ENCODE peak calls at places on chromosomes 13 and 19, in five cellular contexts. One of them, this sample, is unnamed.

GRCh38 chr13:105278797-105279425 is 1256.6 kb downstream of the EFNB2 start:
- DNase-seq in cardiac fibroblast: no peak
- DNase-seq in AG04450: no peak
- DNase-seq in adrenal gland: no peak
- DNase-seq in BJ: no peak
- DNase-seq in this sample: no peak

GRCh38 chr13:80527400-80527799 is 186.5 kb upstream of the SPRY2 start:
- DNase-seq in BJ: no peak
- DNase-seq in adrenal gland: no peak
- DNase-seq in cardiac fibroblast: no peak
- DNase-seq in AG04450: no peak
- DNase-seq in this sample: no peak

GRCh38 chr19:45020071-45020470 is 18.8 kb upstream of the CLASRP start:
- DNase-seq in cardiac fibroblast: no peak
- DNase-seq in BJ: no peak
- DNase-seq in AG04450: no peak
- DNase-seq in adrenal gland: no peak
- DNase-seq in this sample: no peak

GRCh38 chr19:39544201-39544903 is 4.4 kb upstream of the EID2 start:
- DNase-seq in BJ: no peak
- DNase-seq in cardiac fibroblast: peak
- DNase-seq in AG04450: no peak
- DNase-seq in adrenal gland: no peak
- DNase-seq in this sample: no peak

GRCh38 chr19:44800461-44800860 is 8.4 kb upstream of the BCAM start:
- DNase-seq in adrenal gland: peak
- DNase-seq in cardiac fibroblast: peak
- DNase-seq in BJ: no peak
- DNase-seq in AG04450: peak
- DNase-seq in this sample: no peak

GRCh38 chr19:48645652-48646191 is at the start of gene CA11:
- DNase-seq in AG04450: no peak
- DNase-seq in cardiac fibroblast: no peak
- DNase-seq in BJ: no peak
- DNase-seq in adrenal gland: no peak
- DNase-seq in this sample: no peak

GRCh38 chr13:48819376-48819775 is 156.3 kb upstream of the FNDC3A start:
- DNase-seq in AG04450: no peak
- DNase-seq in adrenal gland: no peak
- DNase-seq in BJ: peak
- DNase-seq in cardiac fibroblast: no peak
- DNase-seq in this sample: no peak

GRCh38 chr13:49810825-49811526 is 18.5 kb upstream of the KPNA3 start:
- DNase-seq in adrenal gland: peak
- DNase-seq in AG04450: no peak
- DNase-seq in BJ: no peak
- DNase-seq in cardiac fibroblast: peak
- DNase-seq in this sample: peak

GRCh38 chr13:105918842-105919741 is 616.4 kb downstream of the EFNB2 start:
- DNase-seq in adrenal gland: peak
- DNase-seq in BJ: no peak
- DNase-seq in cardiac fibroblast: peak
- DNase-seq in AG04450: no peak
- DNase-seq in this sample: no peak

GRCh38 chr13:54373211-54373610 is 1344.6 kb downstream of the OLFM4 start:
- DNase-seq in AG04450: no peak
- DNase-seq in cardiac fibroblast: no peak
- DNase-seq in BJ: no peak
- DNase-seq in adrenal gland: no peak
- DNase-seq in this sample: no peak

GRCh38 chr13:98353750-98354149 is 176.7 kb upstream of the RNF113B start:
- DNase-seq in cardiac fibroblast: no peak
- DNase-seq in AG04450: no peak
- DNase-seq in BJ: no peak
- DNase-seq in adrenal gland: no peak
- DNase-seq in this sample: no peak

GRCh38 chr13:53064721-53065120 is 36.1 kb downstream of the OLFM4 start:
- DNase-seq in cardiac fibroblast: no peak
- DNase-seq in AG04450: no peak
- DNase-seq in BJ: no peak
- DNase-seq in adrenal gland: peak
- DNase-seq in this sample: no peak

GRCh38 chr13:20230913-20231838 is 943 bp downstream of the GJB6 start:
- DNase-seq in AG04450: no peak
- DNase-seq in BJ: no peak
- DNase-seq in adrenal gland: no peak
- DNase-seq in cardiac fibroblast: no peak
- DNase-seq in this sample: no peak

GRCh38 chr13:75255653-75256052 is 226.3 kb downstream of the TBC1D4 start:
- DNase-seq in AG04450: no peak
- DNase-seq in BJ: no peak
- DNase-seq in adrenal gland: no peak
- DNase-seq in cardiac fibroblast: no peak
- DNase-seq in this sample: no peak

GRCh38 chr13:106941779-106942178 is 373.8 kb upstream of the ARGLU1 start:
- DNase-seq in BJ: no peak
- DNase-seq in cardiac fibroblast: no peak
- DNase-seq in adrenal gland: no peak
- DNase-seq in AG04450: no peak
- DNase-seq in this sample: no peak

GRCh38 chr13:29526741-29527140 is 68.7 kb downstream of the SLC7A1 start:
- DNase-seq in BJ: no peak
- DNase-seq in adrenal gland: no peak
- DNase-seq in AG04450: no peak
- DNase-seq in cardiac fibroblast: no peak
- DNase-seq in this sample: no peak

GRCh38 chr19:17376935-17377600 is at the start of gene PLVAP:
- DNase-seq in cardiac fibroblast: no peak
- DNase-seq in AG04450: no peak
- DNase-seq in BJ: no peak
- DNase-seq in adrenal gland: peak
- DNase-seq in this sample: no peak

GRCh38 chr13:22050951-22051563 is 380.2 kb downstream of the FGF9 start:
- DNase-seq in cardiac fibroblast: no peak
- DNase-seq in adrenal gland: no peak
- DNase-seq in BJ: no peak
- DNase-seq in AG04450: no peak
- DNase-seq in this sample: no peak

GRCh38 chr19:2663920-2664571 is 38.4 kb downstream of the GNG7 start:
- DNase-seq in BJ: no peak
- DNase-seq in AG04450: no peak
- DNase-seq in adrenal gland: peak
- DNase-seq in cardiac fibroblast: peak
- DNase-seq in this sample: no peak

GRCh38 chr19:58476498-58477015 is 405 bp downstream of the ZNF446 start:
- DNase-seq in AG04450: no peak
- DNase-seq in cardiac fibroblast: peak
- DNase-seq in BJ: no peak
- DNase-seq in adrenal gland: peak
- DNase-seq in this sample: no peak

GRCh38 chr19:39937094-39937493 is 2.7 kb upstream of the FCGBP start:
- DNase-seq in BJ: no peak
- DNase-seq in AG04450: no peak
- DNase-seq in adrenal gland: no peak
- DNase-seq in cardiac fibroblast: no peak
- DNase-seq in this sample: no peak

GRCh38 chr13:32443111-32443510 is 15.2 kb upstream of the N4BP2L1 start:
- DNase-seq in cardiac fibroblast: peak
- DNase-seq in adrenal gland: no peak
- DNase-seq in AG04450: no peak
- DNase-seq in BJ: no peak
- DNase-seq in this sample: no peak

GRCh38 chr13:94233401-94233800 is 246.1 kb downstream of the DCT start:
- DNase-seq in adrenal gland: peak
- DNase-seq in cardiac fibroblast: peak
- DNase-seq in AG04450: peak
- DNase-seq in BJ: peak
- DNase-seq in this sample: peak

GRCh38 chr13:79469608-79470007 is 11.3 kb upstream of the NDFIP2 start:
- DNase-seq in BJ: no peak
- DNase-seq in cardiac fibroblast: no peak
- DNase-seq in AG04450: no peak
- DNase-seq in adrenal gland: no peak
- DNase-seq in this sample: no peak

GRCh38 chr13:40981361-40981760 is 37.8 kb downstream of the ELF1 start:
- DNase-seq in AG04450: no peak
- DNase-seq in adrenal gland: no peak
- DNase-seq in cardiac fibroblast: peak
- DNase-seq in BJ: no peak
- DNase-seq in this sample: no peak
- H3K4me3 ChIP-seq in AG04450: no peak
- H3K4me3 ChIP-seq in adrenal gland: no peak
- H3K4me3 ChIP-seq in cardiac fibroblast: peak
- H3K4me3 ChIP-seq in BJ: no peak
- H3K4me3 ChIP-seq in this sample: no peak

DNA sequence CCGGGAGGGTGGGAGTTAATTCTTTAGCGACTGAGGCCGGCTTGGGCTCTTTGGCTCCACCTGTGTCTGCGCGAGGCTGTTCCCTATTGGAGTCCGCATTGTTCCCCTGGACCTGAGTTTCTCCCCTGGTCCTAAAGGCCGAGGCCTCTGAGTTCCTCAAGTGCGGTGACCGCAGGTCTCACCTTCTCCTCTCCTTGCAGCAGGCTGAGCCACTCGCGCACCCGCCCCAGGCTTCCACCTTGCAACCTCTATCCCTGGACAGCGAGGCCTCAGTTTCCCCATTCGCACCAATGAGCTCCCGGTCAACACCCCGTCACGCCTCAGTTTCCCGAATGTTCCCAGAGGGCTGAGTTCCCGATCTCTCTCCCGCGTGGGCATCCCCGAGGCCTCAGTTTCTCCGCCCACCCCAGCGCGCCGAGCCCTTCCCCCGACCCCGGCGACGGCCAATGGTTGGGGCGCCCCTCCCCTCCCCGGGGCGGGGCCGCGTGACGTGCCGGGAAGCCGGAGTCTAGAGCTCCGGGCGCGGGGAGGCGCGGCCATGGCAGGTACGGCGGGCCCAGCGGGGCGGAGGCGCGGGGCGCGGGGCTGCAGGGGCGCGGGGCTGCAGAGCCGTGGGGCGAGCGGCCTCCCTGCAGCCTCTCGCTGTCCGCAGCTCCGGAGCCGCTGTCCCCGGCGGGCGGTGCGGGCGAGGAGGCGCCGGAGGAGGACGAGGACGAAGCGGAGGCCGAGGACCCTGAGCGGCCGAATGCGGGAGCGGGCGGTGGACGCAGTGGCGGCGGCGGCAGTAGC is at the start of gene MPND:
- DNase-seq in BJ: no peak
- DNase-seq in cardiac fibroblast: peak
- DNase-seq in adrenal gland: peak
- DNase-seq in AG04450: peak
- DNase-seq in this sample: no peak
- TF ChIP-seq CTCF in BJ: peak
- TF ChIP-seq CTCF in cardiac fibroblast: peak
- TF ChIP-seq CTCF in adrenal gland: peak
- TF ChIP-seq CTCF in AG04450: peak
- TF ChIP-seq CTCF in this sample: peak

DNA sequence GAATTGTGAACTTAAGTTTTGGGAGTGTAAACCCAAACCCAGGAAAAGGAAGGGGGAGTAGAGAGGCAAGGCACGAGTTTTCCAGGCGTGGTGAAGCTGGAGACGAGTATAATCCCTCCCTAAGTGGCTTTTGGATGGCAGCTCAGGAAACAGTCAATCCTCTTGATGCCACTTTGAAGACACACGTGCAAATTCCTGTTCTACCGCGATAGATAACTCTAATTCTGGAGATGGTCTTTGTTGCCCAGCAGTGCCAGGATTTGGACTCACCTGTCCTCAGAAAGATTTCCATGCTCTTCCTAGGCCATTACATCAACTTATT is 2.0 kb downstream of the HS6ST3 start:
- DNase-seq in adrenal gland: no peak
- DNase-seq in BJ: no peak
- DNase-seq in AG04450: no peak
- DNase-seq in cardiac fibroblast: no peak
- DNase-seq in this sample: no peak
- H3K4me3 ChIP-seq in adrenal gland: no peak
- H3K4me3 ChIP-seq in BJ: no peak
- H3K4me3 ChIP-seq in AG04450: no peak
- H3K4me3 ChIP-seq in cardiac fibroblast: peak
- H3K4me3 ChIP-seq in this sample: no peak

DNA sequence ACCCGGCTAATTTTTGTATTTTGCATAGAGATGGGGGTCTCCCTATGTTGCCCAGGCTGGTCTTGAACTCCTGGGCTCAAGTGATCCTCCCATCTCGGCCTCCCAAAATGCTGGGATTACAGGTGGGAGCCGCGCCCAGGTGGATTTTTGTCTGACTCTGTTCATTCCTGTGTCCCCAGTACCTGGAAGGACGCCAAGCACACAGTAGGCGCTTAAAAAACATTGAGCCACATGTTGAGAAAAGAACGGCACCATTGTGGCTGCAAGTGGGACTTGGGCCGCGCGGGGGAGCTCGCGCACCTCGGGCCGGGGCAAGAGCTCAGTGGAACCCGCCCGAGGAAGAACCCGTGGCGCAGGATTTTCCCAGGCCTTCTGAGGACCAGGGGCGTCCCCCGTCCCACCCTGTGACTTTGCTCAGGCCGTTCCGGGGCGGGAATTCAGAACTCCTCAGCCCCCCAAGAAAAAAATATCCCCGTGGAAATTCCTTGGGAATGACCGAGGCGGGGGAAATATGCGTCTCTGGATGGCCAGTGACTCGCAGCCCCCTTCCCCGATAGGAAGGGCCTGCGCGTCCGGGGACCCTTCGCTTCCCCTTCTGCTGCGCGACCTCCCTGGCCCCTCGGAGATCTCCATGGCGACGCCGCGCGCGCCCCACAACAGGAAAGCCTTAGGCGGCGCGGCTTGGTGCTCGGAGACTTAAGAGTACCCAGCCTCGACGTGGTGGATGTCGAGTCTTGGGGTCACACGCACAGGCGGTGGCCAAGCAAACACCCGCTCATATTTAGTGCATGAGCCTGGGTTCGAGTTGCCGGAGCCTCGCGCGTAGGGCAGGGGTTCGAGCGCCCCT is 1.4 kb upstream of the ICAM1 start:
- DNase-seq in AG04450: no peak
- DNase-seq in cardiac fibroblast: peak
- DNase-seq in adrenal gland: peak
- DNase-seq in BJ: no peak
- DNase-seq in this sample: no peak
- TF ChIP-seq CTCF in AG04450: peak
- TF ChIP-seq CTCF in cardiac fibroblast: peak
- TF ChIP-seq CTCF in adrenal gland: peak
- TF ChIP-seq CTCF in BJ: peak
- TF ChIP-seq CTCF in this sample: peak

GRCh38 chr13:99417151-99417820 is 84.0 kb upstream of the TM9SF2 start:
- DNase-seq in BJ: no peak
- DNase-seq in AG04450: no peak
- DNase-seq in cardiac fibroblast: no peak
- DNase-seq in adrenal gland: no peak
- DNase-seq in this sample: no peak
- H3K4me3 ChIP-seq in BJ: no peak
- H3K4me3 ChIP-seq in AG04450: no peak
- H3K4me3 ChIP-seq in cardiac fibroblast: no peak
- H3K4me3 ChIP-seq in adrenal gland: no peak
- H3K4me3 ChIP-seq in this sample: no peak

DNA sequence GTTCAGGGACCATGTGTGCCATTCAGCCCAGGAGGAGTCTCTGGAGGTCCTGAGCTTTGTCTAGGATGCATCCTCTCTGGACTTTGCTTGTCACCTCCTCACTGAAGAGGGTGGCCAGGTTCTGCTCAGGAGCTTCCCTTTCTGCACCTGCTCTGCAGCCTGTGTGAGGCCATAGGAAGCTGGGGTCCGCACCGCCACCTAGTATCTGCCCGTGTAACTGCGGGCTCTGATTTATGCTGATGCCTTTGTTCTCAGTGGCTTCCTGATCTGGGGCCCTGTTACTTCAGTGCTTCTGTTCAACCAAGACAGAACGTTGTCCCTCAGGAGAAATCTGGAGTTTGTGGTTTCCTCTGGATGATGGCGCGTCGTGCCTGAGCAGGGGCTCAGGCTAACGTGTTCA is 15.5 kb downstream of the ZNF610 start:
- DNase-seq in AG04450: no peak
- DNase-seq in cardiac fibroblast: no peak
- DNase-seq in adrenal gland: no peak
- DNase-seq in BJ: no peak
- DNase-seq in this sample: no peak
- TF ChIP-seq CTCF in AG04450: no peak
- TF ChIP-seq CTCF in cardiac fibroblast: no peak
- TF ChIP-seq CTCF in adrenal gland: no peak
- TF ChIP-seq CTCF in BJ: no peak
- TF ChIP-seq CTCF in this sample: peak